ENCODE peak calls at places on chromosomes 6 and 20, in six cellular contexts. One of them, this sample, is unnamed.
A peak's percentile ranks its signal among the peaks of the same experiment; 100 is the strongest.

GRCh38 chr6:122947355-122947754 is 48.7 kb upstream of the CLVS2 start:
- DNase-seq in A549: peak; percentile 0
- DNase-seq in GM12878: no peak
- DNase-seq in HepG2: no peak
- DNase-seq in K562: no peak
- DNase-seq in endothelial cell of umbilical vein: peak; percentile 2
- DNase-seq in this sample: peak; percentile 5

GRCh38 chr6:68632620-68633195 is 2.4 kb upstream of the ADGRB3 start:
- DNase-seq in A549: no peak
- DNase-seq in GM12878: no peak
- DNase-seq in HepG2: no peak
- DNase-seq in K562: no peak
- DNase-seq in endothelial cell of umbilical vein: no peak
- DNase-seq in this sample: no peak

GRCh38 chr20:10648651-10649050 is 25.1 kb downstream of the JAG1 start:
- DNase-seq in A549: no peak
- DNase-seq in GM12878: peak; percentile 28
- DNase-seq in HepG2: no peak
- DNase-seq in K562: no peak
- DNase-seq in endothelial cell of umbilical vein: no peak
- DNase-seq in this sample: no peak

GRCh38 chr20:25000268-25000801 is 7.8 kb upstream of the APMAP start:
- DNase-seq in A549: peak; percentile 24
- DNase-seq in GM12878: no peak
- DNase-seq in HepG2: no peak
- DNase-seq in K562: no peak
- DNase-seq in endothelial cell of umbilical vein: peak; percentile 5
- DNase-seq in this sample: peak; percentile 19

GRCh38 chr20:1987826-1988225 is 6.0 kb downstream of the PDYN start:
- DNase-seq in A549: no peak
- DNase-seq in GM12878: no peak
- DNase-seq in HepG2: no peak
- DNase-seq in K562: no peak
- DNase-seq in endothelial cell of umbilical vein: no peak
- DNase-seq in this sample: no peak

GRCh38 chr6:134553941-134554340 is 236.0 kb upstream of the SGK1 start:
- DNase-seq in A549: no peak
- DNase-seq in GM12878: no peak
- DNase-seq in HepG2: no peak
- DNase-seq in K562: no peak
- DNase-seq in endothelial cell of umbilical vein: no peak
- DNase-seq in this sample: no peak

GRCh38 chr6:107114872-107115694 is at the start of gene BEND3:
- DNase-seq in A549: no peak
- DNase-seq in GM12878: no peak
- DNase-seq in HepG2: no peak
- DNase-seq in K562: peak; percentile 82
- DNase-seq in endothelial cell of umbilical vein: no peak
- DNase-seq in this sample: peak; percentile 74

GRCh38 chr6:29553268-29554057 is 6.1 kb downstream of the UBD start:
- DNase-seq in A549: no peak
- DNase-seq in GM12878: no peak
- DNase-seq in HepG2: no peak
- DNase-seq in K562: no peak
- DNase-seq in endothelial cell of umbilical vein: peak; percentile 4
- DNase-seq in this sample: peak; percentile 9

GRCh38 chr6:87914637-87915395 is 132.8 kb upstream of the SPACA1 start:
- DNase-seq in A549: no peak
- DNase-seq in GM12878: no peak
- DNase-seq in HepG2: no peak
- DNase-seq in K562: no peak
- DNase-seq in endothelial cell of umbilical vein: no peak
- DNase-seq in this sample: no peak

GRCh38 chr6:21931641-21932335 is 338.2 kb downstream of the SOX4 start:
- DNase-seq in A549: no peak
- DNase-seq in GM12878: no peak
- DNase-seq in HepG2: no peak
- DNase-seq in K562: no peak
- DNase-seq in endothelial cell of umbilical vein: no peak
- DNase-seq in this sample: no peak

GRCh38 chr20:32898721-32899120 is 40.0 kb downstream of the EFCAB8 start:
- DNase-seq in A549: no peak
- DNase-seq in GM12878: no peak
- DNase-seq in HepG2: no peak
- DNase-seq in K562: no peak
- DNase-seq in endothelial cell of umbilical vein: no peak
- DNase-seq in this sample: no peak

GRCh38 chr6:28941681-28942448 is 18.1 kb upstream of the TRIM27 start:
- DNase-seq in A549: no peak
- DNase-seq in GM12878: no peak
- DNase-seq in HepG2: no peak
- DNase-seq in K562: peak; percentile 60
- DNase-seq in endothelial cell of umbilical vein: no peak
- DNase-seq in this sample: no peak

GRCh38 chr6:88089708-88090107 is 42.1 kb downstream of the SPACA1 start:
- DNase-seq in A549: no peak
- DNase-seq in GM12878: no peak
- DNase-seq in HepG2: no peak
- DNase-seq in K562: no peak
- DNase-seq in endothelial cell of umbilical vein: no peak
- DNase-seq in this sample: no peak

GRCh38 chr6:128597956-128598355 is 77.6 kb upstream of the PTPRK start:
- DNase-seq in A549: no peak
- DNase-seq in GM12878: no peak
- DNase-seq in HepG2: no peak
- DNase-seq in K562: no peak
- DNase-seq in endothelial cell of umbilical vein: no peak
- DNase-seq in this sample: no peak

GRCh38 chr6:133891814-133892443 is 3.0 kb downstream of the TCF21 start:
- DNase-seq in A549: no peak
- DNase-seq in GM12878: no peak
- DNase-seq in HepG2: no peak
- DNase-seq in K562: no peak
- DNase-seq in endothelial cell of umbilical vein: peak; percentile 17
- DNase-seq in this sample: no peak

GRCh38 chr6:12148317-12148801 is 136.2 kb downstream of the HIVEP1 start:
- DNase-seq in A549: peak; percentile 15
- DNase-seq in GM12878: no peak
- DNase-seq in HepG2: no peak
- DNase-seq in K562: no peak
- DNase-seq in endothelial cell of umbilical vein: peak; percentile 41
- DNase-seq in this sample: no peak

GRCh38 chr6:70823651-70824050 is 133.2 kb downstream of the B3GAT2 start:
- DNase-seq in A549: no peak
- DNase-seq in GM12878: no peak
- DNase-seq in HepG2: no peak
- DNase-seq in K562: no peak
- DNase-seq in endothelial cell of umbilical vein: no peak
- DNase-seq in this sample: no peak

GRCh38 chr20:4012631-4013030 is 2.7 kb downstream of the RNF24 start:
- DNase-seq in A549: no peak
- DNase-seq in GM12878: no peak
- DNase-seq in HepG2: no peak
- DNase-seq in K562: no peak
- DNase-seq in endothelial cell of umbilical vein: no peak
- DNase-seq in this sample: peak; percentile 80

GRCh38 chr6:163419413-163420314 is 5.1 kb downstream of the QKI start:
- DNase-seq in A549: no peak
- DNase-seq in GM12878: no peak
- DNase-seq in HepG2: no peak
- DNase-seq in K562: no peak
- DNase-seq in endothelial cell of umbilical vein: peak; percentile 66
- DNase-seq in this sample: no peak

GRCh38 chr6:35919085-35919826 is 1.6 kb downstream of the SRPK1 start:
- DNase-seq in A549: no peak
- DNase-seq in GM12878: no peak
- DNase-seq in HepG2: peak; percentile 75
- DNase-seq in K562: no peak
- DNase-seq in endothelial cell of umbilical vein: peak; percentile 42
- DNase-seq in this sample: peak; percentile 68

GRCh38 chr20:24721891-24722530 is 227.1 kb upstream of the CST7 start:
- DNase-seq in A549: no peak
- DNase-seq in GM12878: no peak
- DNase-seq in HepG2: no peak
- DNase-seq in K562: no peak
- DNase-seq in endothelial cell of umbilical vein: no peak
- DNase-seq in this sample: no peak

GRCh38 chr20:24109008-24109407 is 120.4 kb upstream of the GGTLC1 start:
- DNase-seq in A549: no peak
- DNase-seq in GM12878: no peak
- DNase-seq in HepG2: no peak
- DNase-seq in K562: peak; percentile 11
- DNase-seq in endothelial cell of umbilical vein: no peak
- DNase-seq in this sample: no peak

GRCh38 chr20:24503352-24503931 is 34.0 kb downstream of the SYNDIG1 start:
- DNase-seq in A549: no peak
- DNase-seq in GM12878: no peak
- DNase-seq in HepG2: no peak
- DNase-seq in K562: no peak
- DNase-seq in endothelial cell of umbilical vein: no peak
- DNase-seq in this sample: no peak

GRCh38 chr6:159038914-159039884 is 5.6 kb downstream of the TAGAP start:
- DNase-seq in A549: no peak
- DNase-seq in GM12878: peak; percentile 86
- DNase-seq in HepG2: no peak
- DNase-seq in K562: no peak
- DNase-seq in endothelial cell of umbilical vein: no peak
- DNase-seq in this sample: peak; percentile 98

GRCh38 chr6:39861663-39862062 is 69.5 kb downstream of the DAAM2 start:
- DNase-seq in A549: no peak
- DNase-seq in GM12878: no peak
- DNase-seq in HepG2: no peak
- DNase-seq in K562: no peak
- DNase-seq in endothelial cell of umbilical vein: no peak
- DNase-seq in this sample: no peak
- TF ChIP-seq MYC in A549: no peak
- TF ChIP-seq MYC in GM12878: no peak
- TF ChIP-seq MYC in HepG2: no peak
- TF ChIP-seq MYC in K562: no peak
- TF ChIP-seq MYC in endothelial cell of umbilical vein: no peak
- TF ChIP-seq MYC in this sample: no peak

GRCh38 chr6:111761783-111762312 is 111.4 kb downstream of the FYN start:
- DNase-seq in A549: no peak
- DNase-seq in GM12878: no peak
- DNase-seq in HepG2: no peak
- DNase-seq in K562: no peak
- DNase-seq in endothelial cell of umbilical vein: no peak
- DNase-seq in this sample: peak; percentile 33
- TF ChIP-seq MYC in A549: no peak
- TF ChIP-seq MYC in GM12878: no peak
- TF ChIP-seq MYC in HepG2: no peak
- TF ChIP-seq MYC in K562: no peak
- TF ChIP-seq MYC in endothelial cell of umbilical vein: no peak
- TF ChIP-seq MYC in this sample: no peak

DNA sequence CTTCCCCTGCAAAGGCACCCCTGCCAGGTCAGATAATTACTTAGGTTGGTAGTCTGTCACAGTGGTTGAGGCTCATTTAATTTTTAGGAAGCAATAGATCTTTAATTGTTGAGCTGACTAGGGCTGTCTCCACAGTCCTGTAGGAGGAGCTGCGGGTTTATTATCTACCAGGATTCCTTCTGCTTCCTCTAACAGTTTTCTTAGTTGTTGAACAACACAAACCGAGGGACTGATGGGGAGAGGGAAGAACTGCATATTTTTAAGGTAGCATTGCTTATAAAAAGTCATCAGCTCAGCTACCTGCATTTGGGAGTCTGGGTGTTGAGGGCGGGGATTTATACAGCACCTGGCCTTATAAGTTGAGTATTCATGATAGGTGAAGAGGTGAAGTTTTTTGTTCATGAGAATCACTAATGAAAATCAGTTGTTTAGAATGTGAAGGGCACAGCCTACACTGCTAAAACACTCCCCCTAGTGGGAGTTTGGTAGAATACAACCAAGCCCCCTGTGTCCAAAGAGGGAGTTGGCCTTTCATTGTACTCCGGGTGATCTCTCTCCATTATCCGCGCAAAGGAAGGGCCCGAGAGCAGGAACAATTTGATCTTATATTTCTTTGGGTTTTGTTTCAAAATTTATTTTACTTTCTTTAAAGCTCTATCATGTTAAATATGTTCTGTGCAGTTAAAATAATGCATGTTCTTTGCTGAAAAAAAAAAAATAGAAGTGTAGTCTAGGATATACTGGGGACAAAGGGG is 69.6 kb downstream of the SSR1 start:
- DNase-seq in A549: peak; percentile 54
- DNase-seq in GM12878: no peak
- DNase-seq in HepG2: peak; percentile 70
- DNase-seq in K562: peak; percentile 89
- DNase-seq in endothelial cell of umbilical vein: peak; percentile 69
- DNase-seq in this sample: peak; percentile 84
- TF ChIP-seq MYC in A549: no peak
- TF ChIP-seq MYC in GM12878: no peak
- TF ChIP-seq MYC in HepG2: no peak
- TF ChIP-seq MYC in K562: no peak
- TF ChIP-seq MYC in endothelial cell of umbilical vein: no peak
- TF ChIP-seq MYC in this sample: no peak

DNA sequence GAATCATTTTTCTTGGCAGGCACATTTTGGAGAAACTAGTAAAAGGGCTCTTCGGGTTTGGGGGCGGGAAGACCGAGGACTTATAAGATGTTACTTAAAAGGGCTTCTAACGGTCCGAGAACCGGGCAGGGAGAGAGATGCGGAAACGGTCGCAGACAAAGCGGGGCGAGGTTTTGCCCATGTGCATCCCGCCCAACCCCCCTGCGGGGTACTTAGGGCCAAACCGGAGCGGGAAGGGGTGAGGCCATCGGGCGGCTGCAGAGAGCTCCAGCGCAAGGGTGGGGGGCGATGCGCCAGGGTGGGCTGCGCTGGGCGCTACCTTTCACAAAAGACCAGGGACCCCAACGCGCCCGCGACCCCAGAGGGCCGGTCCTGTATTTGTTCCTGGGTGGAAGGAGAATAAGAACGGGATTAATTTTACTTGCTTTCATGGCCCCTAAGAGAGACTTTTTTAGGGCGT is 616 bp downstream of the TUBB start:
- DNase-seq in A549: no peak
- DNase-seq in GM12878: no peak
- DNase-seq in HepG2: peak; percentile 57
- DNase-seq in K562: peak; percentile 61
- DNase-seq in endothelial cell of umbilical vein: peak; percentile 56
- DNase-seq in this sample: peak; percentile 90
- TF ChIP-seq MYC in A549: no peak
- TF ChIP-seq MYC in GM12878: no peak
- TF ChIP-seq MYC in HepG2: peak; percentile 25
- TF ChIP-seq MYC in K562: peak; percentile 80
- TF ChIP-seq MYC in endothelial cell of umbilical vein: peak; percentile 71
- TF ChIP-seq MYC in this sample: peak; percentile 60

DNA sequence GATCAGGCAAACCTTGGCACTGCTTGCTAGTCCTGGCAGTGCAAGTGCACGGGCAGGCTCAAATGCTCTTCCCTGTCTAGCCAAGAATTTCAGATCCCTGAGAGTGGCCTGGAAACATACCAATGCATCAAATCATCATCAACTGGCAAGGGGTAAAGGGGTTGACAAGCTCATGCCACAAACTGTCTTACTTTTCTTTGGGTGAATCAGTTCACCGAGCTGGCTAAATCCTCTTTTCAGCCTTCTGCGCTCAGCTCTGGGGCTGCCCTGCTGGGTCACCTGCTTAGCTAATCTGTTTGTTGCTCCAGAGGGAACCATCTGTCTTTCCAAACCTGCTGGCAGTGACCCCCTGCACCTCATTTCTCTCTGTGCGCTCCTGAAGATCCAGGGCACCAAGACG is 59.5 kb downstream of the LYRM4 start:
- DNase-seq in A549: no peak
- DNase-seq in GM12878: no peak
- DNase-seq in HepG2: no peak
- DNase-seq in K562: no peak
- DNase-seq in endothelial cell of umbilical vein: no peak
- DNase-seq in this sample: no peak
- TF ChIP-seq MYC in A549: no peak
- TF ChIP-seq MYC in GM12878: no peak
- TF ChIP-seq MYC in HepG2: no peak
- TF ChIP-seq MYC in K562: no peak
- TF ChIP-seq MYC in endothelial cell of umbilical vein: no peak
- TF ChIP-seq MYC in this sample: no peak